ENCODE peak calls at places on chromosome 6, in four cellular contexts. One of them, this sample, is unnamed.

GRCh38 chr6:108797951-108798671 is 50.1 kb upstream of the ARMC2 start:
- DNase-seq in HepG2: no peak
- DNase-seq in HCT116: no peak
- DNase-seq in K562: no peak
- DNase-seq in this sample: no peak

GRCh38 chr6:6614096-6614964 is 25.8 kb downstream of the LY86 start:
- DNase-seq in K562: no peak
- DNase-seq in HCT116: no peak
- DNase-seq in HepG2: no peak
- DNase-seq in this sample: no peak

GRCh38 chr6:56802570-56802969 is 152.3 kb upstream of the BEND6 start:
- DNase-seq in HepG2: peak
- DNase-seq in HCT116: no peak
- DNase-seq in K562: no peak
- DNase-seq in this sample: no peak

GRCh38 chr6:15417811-15418210 is 171.9 kb downstream of the JARID2 start:
- DNase-seq in K562: no peak
- DNase-seq in HepG2: no peak
- DNase-seq in HCT116: no peak
- DNase-seq in this sample: no peak

GRCh38 chr6:143346004-143346403 is 104.5 kb downstream of the ADAT2 start:
- DNase-seq in HepG2: no peak
- DNase-seq in K562: no peak
- DNase-seq in HCT116: no peak
- DNase-seq in this sample: no peak

GRCh38 chr6:134347916-134348805 is 30.2 kb upstream of the SGK1 start:
- DNase-seq in HepG2: no peak
- DNase-seq in HCT116: no peak
- DNase-seq in K562: no peak
- DNase-seq in this sample: peak

GRCh38 chr6:7152467-7152866 is 44.7 kb downstream of the RREB1 start:
- DNase-seq in HepG2: no peak
- DNase-seq in K562: no peak
- DNase-seq in HCT116: no peak
- DNase-seq in this sample: no peak

GRCh38 chr6:30130887-30131862 is 4.8 kb upstream of the TRIM40 start:
- DNase-seq in K562: peak
- DNase-seq in HCT116: peak
- DNase-seq in HepG2: peak
- DNase-seq in this sample: peak

GRCh38 chr6:166005401-166005845 is 162.2 kb downstream of the TBXT start:
- DNase-seq in K562: no peak
- DNase-seq in HCT116: no peak
- DNase-seq in HepG2: no peak
- DNase-seq in this sample: no peak

GRCh38 chr6:43733471-43734293 is 36.3 kb upstream of the VEGFA start:
- DNase-seq in K562: no peak
- DNase-seq in HCT116: no peak
- DNase-seq in HepG2: no peak
- DNase-seq in this sample: no peak

GRCh38 chr6:20790032-20790791 is 256.0 kb downstream of the CDKAL1 start:
- DNase-seq in K562: no peak
- DNase-seq in HepG2: no peak
- DNase-seq in HCT116: no peak
- DNase-seq in this sample: no peak

GRCh38 chr6:106182455-106182854 is 96.3 kb downstream of the PRDM1 start:
- DNase-seq in K562: no peak
- DNase-seq in HCT116: no peak
- DNase-seq in HepG2: no peak
- DNase-seq in this sample: no peak

DNA sequence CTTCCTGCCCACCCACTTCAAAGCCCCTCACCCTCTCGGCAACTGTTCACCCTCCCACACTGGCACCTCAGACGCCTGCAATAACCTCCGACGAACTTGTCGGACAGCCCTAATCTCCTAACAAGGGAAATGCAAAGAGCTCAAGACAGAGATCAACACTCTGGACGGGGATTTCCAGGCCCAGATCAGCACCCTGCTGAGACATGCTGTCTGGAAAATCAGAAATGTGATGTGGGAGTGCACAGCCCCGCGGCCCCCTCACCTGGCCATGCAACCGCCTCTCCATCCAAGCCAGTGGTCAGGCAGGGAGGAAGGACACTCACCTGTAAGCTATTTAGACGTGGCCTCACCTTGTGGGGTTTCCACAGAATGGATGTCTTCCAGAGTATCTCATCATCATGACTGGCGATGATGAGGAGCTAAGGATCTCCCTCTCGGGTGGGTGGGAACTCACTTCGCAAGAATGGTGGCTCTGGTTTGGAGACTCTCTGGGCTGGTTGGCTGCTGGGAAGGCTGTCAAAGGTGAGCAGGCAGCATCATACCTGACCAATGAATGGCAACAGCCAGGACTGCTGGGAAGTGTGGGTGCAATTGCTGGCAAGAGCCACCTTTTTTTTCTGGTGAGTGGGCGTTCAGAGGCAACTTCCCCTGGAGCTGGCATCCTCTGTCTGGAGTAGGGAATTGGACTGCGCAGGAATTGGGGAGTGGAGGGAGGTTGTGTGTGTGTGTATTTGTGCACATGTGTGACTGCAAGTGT is 28.1 kb upstream of the ADTRP start:
- DNase-seq in HepG2: no peak
- DNase-seq in K562: no peak
- DNase-seq in HCT116: no peak
- DNase-seq in this sample: no peak
- TF ChIP-seq TCF7L2 in HepG2: no peak
- TF ChIP-seq TCF7L2 in K562: no peak
- TF ChIP-seq TCF7L2 in HCT116: no peak
- TF ChIP-seq TCF7L2 in this sample: no peak

GRCh38 chr6:168414696-168415095 is 26.3 kb upstream of the SMOC2 start:
- DNase-seq in K562: no peak
- DNase-seq in HepG2: no peak
- DNase-seq in HCT116: no peak
- DNase-seq in this sample: no peak

GRCh38 chr6:168416531-168416930 is 24.5 kb upstream of the SMOC2 start:
- DNase-seq in HepG2: no peak
- DNase-seq in K562: no peak
- DNase-seq in HCT116: no peak
- DNase-seq in this sample: no peak

GRCh38 chr6:168413856-168414255 is 27.1 kb upstream of the SMOC2 start:
- DNase-seq in HepG2: no peak
- DNase-seq in HCT116: no peak
- DNase-seq in K562: no peak
- DNase-seq in this sample: no peak

GRCh38 chr6:168415993-168416530 is 24.9 kb upstream of the SMOC2 start:
- DNase-seq in K562: no peak
- DNase-seq in HepG2: no peak
- DNase-seq in HCT116: no peak
- DNase-seq in this sample: no peak

GRCh38 chr6:168415149-168415992 is 25.6 kb upstream of the SMOC2 start:
- DNase-seq in HepG2: no peak
- DNase-seq in K562: no peak
- DNase-seq in HCT116: no peak
- DNase-seq in this sample: no peak
- TF ChIP-seq TCF7L2 in HepG2: no peak
- TF ChIP-seq TCF7L2 in K562: no peak
- TF ChIP-seq TCF7L2 in HCT116: no peak
- TF ChIP-seq TCF7L2 in this sample: no peak

GRCh38 chr6:36907781-36908180 is 22.0 kb downstream of the C6orf89 start:
- DNase-seq in HepG2: no peak
- DNase-seq in K562: no peak
- DNase-seq in HCT116: no peak
- DNase-seq in this sample: no peak
- TF ChIP-seq TCF7L2 in HepG2: no peak
- TF ChIP-seq TCF7L2 in K562: no peak
- TF ChIP-seq TCF7L2 in HCT116: no peak
- TF ChIP-seq TCF7L2 in this sample: no peak

GRCh38 chr6:111612379-111612778 is 6.7 kb upstream of the TRAF3IP2 start:
- DNase-seq in HepG2: no peak
- DNase-seq in HCT116: no peak
- DNase-seq in K562: no peak
- DNase-seq in this sample: no peak

GRCh38 chr6:111615916-111616612 is 10.4 kb upstream of the TRAF3IP2 start:
- DNase-seq in HCT116: no peak
- DNase-seq in K562: no peak
- DNase-seq in HepG2: peak
- DNase-seq in this sample: no peak

GRCh38 chr6:111618407-111618806 is 12.7 kb upstream of the TRAF3IP2 start:
- DNase-seq in HepG2: no peak
- DNase-seq in HCT116: no peak
- DNase-seq in K562: no peak
- DNase-seq in this sample: no peak

GRCh38 chr6:111610548-111611172 is 5.0 kb upstream of the TRAF3IP2 start:
- DNase-seq in HCT116: no peak
- DNase-seq in K562: no peak
- DNase-seq in HepG2: peak
- DNase-seq in this sample: no peak

GRCh38 chr6:111614833-111615582 is 9.3 kb upstream of the TRAF3IP2 start:
- DNase-seq in HCT116: no peak
- DNase-seq in K562: peak
- DNase-seq in HepG2: peak
- DNase-seq in this sample: no peak
- TF ChIP-seq TCF7L2 in HCT116: no peak
- TF ChIP-seq TCF7L2 in K562: no peak
- TF ChIP-seq TCF7L2 in HepG2: no peak
- TF ChIP-seq TCF7L2 in this sample: no peak

This sample was measured in Panc1.